ENCODE peak calls at places on chromosomes 6 and 20, in nine cellular contexts. One of them, this sample, is unnamed.

GRCh38 chr6:116229287-116229913 is 24.5 kb downstream of the TSPYL4 start:
- DNase-seq in PC-3: no peak
- DNase-seq in WERI-Rb-1: peak; percentile 53
- DNase-seq in Calu3: no peak
- DNase-seq in endothelial cell: peak; percentile 82
- DNase-seq in CD8-positive, alpha-beta T cell: peak; percentile 40
- DNase-seq in fibroblast of the aortic adventitia: peak; percentile 96
- DNase-seq in H9: peak; percentile 97
- DNase-seq in GM13977: no peak
- DNase-seq in this sample: no peak

GRCh38 chr6:53043626-53044025 is 21.6 kb upstream of the FBXO9 start:
- DNase-seq in GM13977: no peak
- DNase-seq in CD8-positive, alpha-beta T cell: no peak
- DNase-seq in endothelial cell: no peak
- DNase-seq in PC-3: peak; percentile 74
- DNase-seq in fibroblast of the aortic adventitia: peak; percentile 55
- DNase-seq in WERI-Rb-1: peak; percentile 48
- DNase-seq in Calu3: no peak
- DNase-seq in H9: no peak
- DNase-seq in this sample: no peak

GRCh38 chr6:21479140-21479539 is 114.4 kb upstream of the SOX4 start:
- DNase-seq in H9: no peak
- DNase-seq in fibroblast of the aortic adventitia: peak; percentile 71
- DNase-seq in PC-3: peak; percentile 32
- DNase-seq in CD8-positive, alpha-beta T cell: no peak
- DNase-seq in WERI-Rb-1: no peak
- DNase-seq in Calu3: no peak
- DNase-seq in GM13977: no peak
- DNase-seq in endothelial cell: no peak
- DNase-seq in this sample: no peak

GRCh38 chr20:37265152-37265551 is 3.5 kb upstream of the GHRH start:
- DNase-seq in GM13977: peak; percentile 57
- DNase-seq in CD8-positive, alpha-beta T cell: no peak
- DNase-seq in PC-3: no peak
- DNase-seq in endothelial cell: no peak
- DNase-seq in H9: no peak
- DNase-seq in WERI-Rb-1: no peak
- DNase-seq in Calu3: no peak
- DNase-seq in fibroblast of the aortic adventitia: no peak
- DNase-seq in this sample: peak; percentile 33

GRCh38 chr6:108837236-108837971 is 10.8 kb upstream of the ARMC2 start:
- DNase-seq in WERI-Rb-1: no peak
- DNase-seq in H9: no peak
- DNase-seq in CD8-positive, alpha-beta T cell: no peak
- DNase-seq in GM13977: no peak
- DNase-seq in PC-3: peak; percentile 4
- DNase-seq in endothelial cell: no peak
- DNase-seq in fibroblast of the aortic adventitia: no peak
- DNase-seq in Calu3: no peak
- DNase-seq in this sample: no peak

GRCh38 chr6:88785478-88785877 is 177.9 kb downstream of the RNGTT start:
- DNase-seq in CD8-positive, alpha-beta T cell: no peak
- DNase-seq in PC-3: no peak
- DNase-seq in GM13977: no peak
- DNase-seq in endothelial cell: no peak
- DNase-seq in WERI-Rb-1: no peak
- DNase-seq in H9: no peak
- DNase-seq in Calu3: no peak
- DNase-seq in fibroblast of the aortic adventitia: no peak
- DNase-seq in this sample: no peak

GRCh38 chr6:170160031-170160627 is 130.7 kb downstream of the DLL1 start:
- DNase-seq in PC-3: no peak
- DNase-seq in Calu3: no peak
- DNase-seq in endothelial cell: no peak
- DNase-seq in WERI-Rb-1: no peak
- DNase-seq in CD8-positive, alpha-beta T cell: no peak
- DNase-seq in fibroblast of the aortic adventitia: no peak
- DNase-seq in H9: no peak
- DNase-seq in GM13977: no peak
- DNase-seq in this sample: no peak

GRCh38 chr6:1312193-1312443 is 220 bp downstream of the FOXQ1 start:
- DNase-seq in WERI-Rb-1: no peak
- DNase-seq in H9: no peak
- DNase-seq in Calu3: no peak
- DNase-seq in PC-3: no peak
- DNase-seq in CD8-positive, alpha-beta T cell: no peak
- DNase-seq in endothelial cell: no peak
- DNase-seq in fibroblast of the aortic adventitia: no peak
- DNase-seq in GM13977: peak; percentile 34
- DNase-seq in this sample: peak; percentile 46

GRCh38 chr20:62367483-62368302 is 581 bp upstream of the LAMA5 start:
- DNase-seq in GM13977: no peak
- DNase-seq in PC-3: peak; percentile 61
- DNase-seq in H9: peak; percentile 74
- DNase-seq in endothelial cell: no peak
- DNase-seq in CD8-positive, alpha-beta T cell: no peak
- DNase-seq in fibroblast of the aortic adventitia: no peak
- DNase-seq in WERI-Rb-1: peak; percentile 69
- DNase-seq in Calu3: no peak
- DNase-seq in this sample: peak; percentile 64

GRCh38 chr20:43752561-43753301 is 25.9 kb upstream of the GTSF1L start:
- DNase-seq in Calu3: no peak
- DNase-seq in CD8-positive, alpha-beta T cell: no peak
- DNase-seq in WERI-Rb-1: no peak
- DNase-seq in PC-3: peak; percentile 91
- DNase-seq in H9: no peak
- DNase-seq in fibroblast of the aortic adventitia: peak; percentile 63
- DNase-seq in endothelial cell: no peak
- DNase-seq in GM13977: peak; percentile 64
- DNase-seq in this sample: peak; percentile 70

GRCh38 chr6:45650527-45651135 is 272.9 kb upstream of the SUPT3H start:
- DNase-seq in endothelial cell: no peak
- DNase-seq in H9: no peak
- DNase-seq in fibroblast of the aortic adventitia: peak; percentile 84
- DNase-seq in GM13977: no peak
- DNase-seq in PC-3: peak; percentile 96
- DNase-seq in Calu3: no peak
- DNase-seq in WERI-Rb-1: no peak
- DNase-seq in CD8-positive, alpha-beta T cell: no peak
- DNase-seq in this sample: no peak

DNA sequence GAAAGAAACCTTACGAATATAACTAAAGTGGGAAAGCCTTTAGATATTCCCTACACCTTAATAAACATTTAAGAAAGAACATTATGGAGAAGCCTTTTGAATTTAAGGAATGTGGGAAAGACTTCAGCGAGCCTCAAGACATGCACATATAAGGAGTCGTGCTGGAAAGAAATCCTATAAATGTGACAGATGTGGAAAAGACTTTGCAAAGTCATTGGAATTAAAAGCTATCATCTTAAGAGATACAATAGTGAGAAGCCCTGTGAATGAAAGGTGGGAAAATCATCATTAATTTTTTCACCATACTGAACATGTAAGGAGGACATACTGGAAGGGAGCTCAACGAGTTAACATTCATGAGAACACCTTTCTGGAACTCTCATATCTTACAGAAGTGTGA is 650.5 kb upstream of the DEFB115 start:
- DNase-seq in H9: no peak
- DNase-seq in endothelial cell: no peak
- DNase-seq in fibroblast of the aortic adventitia: no peak
- DNase-seq in CD8-positive, alpha-beta T cell: no peak
- DNase-seq in WERI-Rb-1: no peak
- DNase-seq in PC-3: no peak
- DNase-seq in GM13977: no peak
- DNase-seq in Calu3: no peak
- DNase-seq in this sample: no peak
- TF ChIP-seq CTCF in H9: no peak
- TF ChIP-seq CTCF in endothelial cell: no peak
- TF ChIP-seq CTCF in fibroblast of the aortic adventitia: no peak
- TF ChIP-seq CTCF in CD8-positive, alpha-beta T cell: no peak
- TF ChIP-seq CTCF in WERI-Rb-1: no peak
- TF ChIP-seq CTCF in PC-3: no peak
- TF ChIP-seq CTCF in GM13977: no peak
- TF ChIP-seq CTCF in Calu3: no peak
- TF ChIP-seq CTCF in this sample: no peak

DNA sequence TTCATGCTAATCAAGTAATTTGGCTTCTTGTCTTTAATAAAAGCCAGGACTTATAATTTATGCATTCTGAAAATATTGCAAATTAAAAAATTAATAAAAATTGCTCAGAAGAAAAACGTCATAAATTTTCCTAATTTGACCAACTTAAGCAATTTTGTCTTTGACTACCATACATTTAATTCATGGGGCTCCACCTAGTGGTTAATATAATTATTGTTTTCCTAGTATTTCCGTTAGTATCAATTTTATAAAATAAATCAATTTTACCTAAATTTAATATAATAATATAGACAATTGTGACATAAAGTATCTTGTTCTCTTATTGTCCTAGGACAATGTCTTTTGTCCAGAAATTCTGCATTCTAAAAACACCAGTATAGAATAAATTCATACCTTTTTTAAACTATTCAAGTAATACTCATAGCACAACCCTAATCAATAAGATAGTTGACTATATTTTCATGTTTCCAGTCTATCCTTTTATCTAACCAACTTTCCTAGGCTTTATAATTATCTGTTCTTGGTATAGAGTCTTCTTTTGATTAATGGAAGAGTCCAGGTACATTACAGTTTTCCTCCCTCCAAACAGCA is 319.9 kb downstream of the TRDN start:
- DNase-seq in GM13977: no peak
- DNase-seq in PC-3: peak; percentile 47
- DNase-seq in H9: no peak
- DNase-seq in CD8-positive, alpha-beta T cell: no peak
- DNase-seq in fibroblast of the aortic adventitia: peak; percentile 45
- DNase-seq in WERI-Rb-1: no peak
- DNase-seq in endothelial cell: no peak
- DNase-seq in Calu3: no peak
- DNase-seq in this sample: peak; percentile 2
- TF ChIP-seq CTCF in GM13977: no peak
- TF ChIP-seq CTCF in PC-3: no peak
- TF ChIP-seq CTCF in H9: peak; percentile 77
- TF ChIP-seq CTCF in CD8-positive, alpha-beta T cell: peak; percentile 50
- TF ChIP-seq CTCF in fibroblast of the aortic adventitia: peak; percentile 32
- TF ChIP-seq CTCF in WERI-Rb-1: no peak
- TF ChIP-seq CTCF in endothelial cell: peak; percentile 96
- TF ChIP-seq CTCF in Calu3: peak; percentile 16
- TF ChIP-seq CTCF in this sample: no peak

DNA sequence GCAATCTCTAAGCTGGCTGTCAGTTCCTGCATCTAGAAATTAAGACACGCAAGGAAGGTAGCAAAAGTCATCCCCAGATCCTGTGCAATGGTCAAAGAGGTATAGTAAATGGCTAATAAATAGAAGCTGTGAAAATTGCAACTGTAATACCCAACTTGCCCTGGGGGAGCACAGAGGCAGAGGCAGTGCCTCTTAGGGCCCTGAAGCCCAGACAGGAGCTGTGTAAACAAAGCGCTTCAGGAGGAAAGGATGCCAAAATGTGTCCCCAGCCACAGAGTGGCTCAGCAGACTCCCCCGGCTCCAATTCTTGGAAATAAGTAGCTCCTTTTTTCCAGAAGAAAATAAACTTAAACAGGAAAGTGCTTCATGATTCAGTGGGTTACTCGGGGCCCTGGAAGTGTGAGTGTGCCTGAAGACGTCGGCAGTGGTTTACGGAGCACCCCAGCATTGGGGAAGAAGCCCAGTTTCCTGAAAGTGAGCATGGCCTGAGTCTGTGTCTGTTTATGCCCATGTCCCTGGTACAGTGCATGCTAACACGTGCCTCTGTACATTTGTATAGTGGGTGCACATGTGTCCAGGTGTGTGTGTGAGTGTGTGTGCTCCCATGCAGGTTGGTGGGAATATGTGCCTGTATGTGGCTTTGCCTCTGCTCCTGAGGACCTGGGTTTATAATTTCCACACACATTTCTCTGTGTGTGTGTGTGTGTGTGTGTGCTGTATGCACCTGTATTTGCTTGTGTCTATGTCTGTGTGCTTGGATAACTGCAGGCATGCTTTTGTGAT is 246.7 kb downstream of the MAFB start:
- DNase-seq in endothelial cell: no peak
- DNase-seq in fibroblast of the aortic adventitia: peak; percentile 1
- DNase-seq in PC-3: no peak
- DNase-seq in GM13977: no peak
- DNase-seq in CD8-positive, alpha-beta T cell: no peak
- DNase-seq in WERI-Rb-1: no peak
- DNase-seq in H9: peak; percentile 47
- DNase-seq in Calu3: peak; percentile 12
- DNase-seq in this sample: no peak
- TF ChIP-seq CTCF in endothelial cell: peak; percentile 38
- TF ChIP-seq CTCF in fibroblast of the aortic adventitia: peak; percentile 15
- TF ChIP-seq CTCF in PC-3: no peak
- TF ChIP-seq CTCF in GM13977: no peak
- TF ChIP-seq CTCF in CD8-positive, alpha-beta T cell: no peak
- TF ChIP-seq CTCF in WERI-Rb-1: no peak
- TF ChIP-seq CTCF in H9: peak; percentile 59
- TF ChIP-seq CTCF in Calu3: no peak
- TF ChIP-seq CTCF in this sample: no peak

DNA sequence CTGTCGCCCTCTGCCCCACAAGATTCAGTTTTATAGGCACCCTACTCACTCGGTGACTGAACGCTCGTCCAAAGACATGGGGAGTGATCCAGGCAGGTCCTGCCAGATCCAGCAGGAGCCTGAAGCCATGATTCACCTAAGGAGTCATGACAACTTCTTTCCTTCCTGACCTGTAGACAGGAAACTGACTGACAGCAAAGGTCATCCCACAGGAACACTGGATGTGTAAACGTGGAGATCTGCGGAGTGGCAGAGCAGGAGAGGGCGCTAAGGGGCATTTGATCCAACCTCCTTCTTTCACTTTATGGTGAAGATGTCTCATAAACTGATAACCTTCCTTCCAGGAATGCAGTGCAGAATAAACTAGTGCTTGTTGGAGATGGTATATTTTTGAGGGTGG is 192.2 kb downstream of the GJA10 start:
- DNase-seq in endothelial cell: no peak
- DNase-seq in Calu3: no peak
- DNase-seq in CD8-positive, alpha-beta T cell: no peak
- DNase-seq in PC-3: peak; percentile 90
- DNase-seq in H9: no peak
- DNase-seq in fibroblast of the aortic adventitia: no peak
- DNase-seq in GM13977: no peak
- DNase-seq in WERI-Rb-1: no peak
- DNase-seq in this sample: no peak
- TF ChIP-seq CTCF in endothelial cell: no peak
- TF ChIP-seq CTCF in Calu3: no peak
- TF ChIP-seq CTCF in CD8-positive, alpha-beta T cell: no peak
- TF ChIP-seq CTCF in PC-3: peak; percentile 63
- TF ChIP-seq CTCF in H9: peak; percentile 35
- TF ChIP-seq CTCF in fibroblast of the aortic adventitia: no peak
- TF ChIP-seq CTCF in GM13977: no peak
- TF ChIP-seq CTCF in WERI-Rb-1: peak; percentile 19
- TF ChIP-seq CTCF in this sample: no peak

GRCh38 chr6:163419413-163420314 is 5.1 kb downstream of the QKI start:
- DNase-seq in PC-3: peak; percentile 28
- DNase-seq in H9: no peak
- DNase-seq in CD8-positive, alpha-beta T cell: no peak
- DNase-seq in endothelial cell: no peak
- DNase-seq in WERI-Rb-1: no peak
- DNase-seq in fibroblast of the aortic adventitia: peak; percentile 60
- DNase-seq in GM13977: no peak
- DNase-seq in Calu3: no peak
- DNase-seq in this sample: no peak
- TF ChIP-seq CTCF in PC-3: no peak
- TF ChIP-seq CTCF in H9: no peak
- TF ChIP-seq CTCF in CD8-positive, alpha-beta T cell: no peak
- TF ChIP-seq CTCF in endothelial cell: no peak
- TF ChIP-seq CTCF in WERI-Rb-1: no peak
- TF ChIP-seq CTCF in fibroblast of the aortic adventitia: no peak
- TF ChIP-seq CTCF in GM13977: no peak
- TF ChIP-seq CTCF in Calu3: no peak
- TF ChIP-seq CTCF in this sample: no peak

This sample was measured in GM20000.